ENCODE peak calls at places on chromosomes 6 and 20, in four cellular contexts. One of them, this sample, is unnamed.

GRCh38 chr6:32370510-32370909 is 1.2 kb downstream of the TSBP1 start:
- DNase-seq in GM12865: no peak
- DNase-seq in NCI-H446 treated with DMSO at 0.1 percent for 48 hours: no peak
- DNase-seq in aorta: no peak
- DNase-seq in this sample: no peak

GRCh38 chr6:133645000-133645619 is 243.8 kb upstream of the TCF21 start:
- DNase-seq in GM12865: no peak
- DNase-seq in NCI-H446 treated with DMSO at 0.1 percent for 48 hours: peak
- DNase-seq in aorta: no peak
- DNase-seq in this sample: no peak

GRCh38 chr6:168249746-168250145 is 69.8 kb downstream of the DACT2 start:
- DNase-seq in GM12865: no peak
- DNase-seq in NCI-H446 treated with DMSO at 0.1 percent for 48 hours: no peak
- DNase-seq in aorta: no peak
- DNase-seq in this sample: no peak

GRCh38 chr6:109690373-109690739 is 646 bp downstream of the AK9 start:
- DNase-seq in GM12865: peak
- DNase-seq in NCI-H446 treated with DMSO at 0.1 percent for 48 hours: no peak
- DNase-seq in aorta: peak
- DNase-seq in this sample: peak

GRCh38 chr20:3927486-3928291 is 38.5 kb downstream of the PANK2 start:
- DNase-seq in GM12865: no peak
- DNase-seq in NCI-H446 treated with DMSO at 0.1 percent for 48 hours: peak
- DNase-seq in aorta: peak
- DNase-seq in this sample: peak

GRCh38 chr20:36243726-36244125 is 7.4 kb downstream of the AAR2 start:
- DNase-seq in GM12865: no peak
- DNase-seq in NCI-H446 treated with DMSO at 0.1 percent for 48 hours: no peak
- DNase-seq in aorta: no peak
- DNase-seq in this sample: no peak

GRCh38 chr6:30793521-30794194 is 49.3 kb upstream of the IER3 start:
- DNase-seq in GM12865: peak
- DNase-seq in NCI-H446 treated with DMSO at 0.1 percent for 48 hours: no peak
- DNase-seq in aorta: no peak
- DNase-seq in this sample: peak

GRCh38 chr20:34578040-34578439 is 19.5 kb downstream of the MAP1LC3A start:
- DNase-seq in GM12865: no peak
- DNase-seq in NCI-H446 treated with DMSO at 0.1 percent for 48 hours: no peak
- DNase-seq in aorta: no peak
- DNase-seq in this sample: no peak

GRCh38 chr6:142693446-142693845 is 251.5 kb downstream of the HIVEP2 start:
- DNase-seq in GM12865: no peak
- DNase-seq in NCI-H446 treated with DMSO at 0.1 percent for 48 hours: no peak
- DNase-seq in aorta: no peak
- DNase-seq in this sample: no peak

GRCh38 chr20:10786678-10787077 is 112.9 kb upstream of the JAG1 start:
- DNase-seq in GM12865: no peak
- DNase-seq in NCI-H446 treated with DMSO at 0.1 percent for 48 hours: no peak
- DNase-seq in aorta: no peak
- DNase-seq in this sample: no peak

GRCh38 chr20:14777571-14777970 is 440.2 kb upstream of the FLRT3 start:
- DNase-seq in GM12865: no peak
- DNase-seq in NCI-H446 treated with DMSO at 0.1 percent for 48 hours: no peak
- DNase-seq in aorta: no peak
- DNase-seq in this sample: no peak

GRCh38 chr6:100678027-100678426 is 203.1 kb downstream of the ASCC3 start:
- DNase-seq in GM12865: no peak
- DNase-seq in NCI-H446 treated with DMSO at 0.1 percent for 48 hours: no peak
- DNase-seq in aorta: no peak
- DNase-seq in this sample: no peak

GRCh38 chr20:41231136-41231535 is 86.4 kb downstream of the ZHX3 start:
- DNase-seq in GM12865: no peak
- DNase-seq in NCI-H446 treated with DMSO at 0.1 percent for 48 hours: no peak
- DNase-seq in aorta: no peak
- DNase-seq in this sample: no peak

This sample was measured in NAMALWA.